ENCODE peak calls at places on chromosomes 1 and 21, in six cellular contexts. One of them, this sample, is unnamed.

GRCh38 chr1:78408830-78409229 is 81.9 kb upstream of the PTGFR start:
- DNase-seq in A549: no peak
- DNase-seq in K562: no peak
- DNase-seq in HepG2: no peak
- DNase-seq in GM12878: no peak
- DNase-seq in endothelial cell of umbilical vein: no peak
- DNase-seq in this sample: no peak

GRCh38 chr1:150009604-150010387 is 730 bp downstream of the OTUD7B start:
- DNase-seq in A549: peak
- DNase-seq in GM12878: no peak
- DNase-seq in HepG2: peak
- DNase-seq in endothelial cell of umbilical vein: peak
- DNase-seq in K562: peak
- DNase-seq in this sample: peak

GRCh38 chr1:151309851-151310323 is 17.3 kb downstream of the PI4KB start:
- DNase-seq in HepG2: no peak
- DNase-seq in A549: no peak
- DNase-seq in endothelial cell of umbilical vein: no peak
- DNase-seq in K562: no peak
- DNase-seq in GM12878: no peak
- DNase-seq in this sample: no peak

GRCh38 chr1:194028002-194028401 is 841.6 kb upstream of the B3GALT2 start:
- DNase-seq in HepG2: no peak
- DNase-seq in A549: no peak
- DNase-seq in K562: no peak
- DNase-seq in GM12878: no peak
- DNase-seq in endothelial cell of umbilical vein: no peak
- DNase-seq in this sample: no peak

GRCh38 chr1:67629370-67630075 is 55.5 kb upstream of the GADD45A start:
- DNase-seq in K562: no peak
- DNase-seq in endothelial cell of umbilical vein: peak
- DNase-seq in GM12878: no peak
- DNase-seq in A549: no peak
- DNase-seq in HepG2: no peak
- DNase-seq in this sample: no peak

GRCh38 chr1:39129514-39129913 is 75.0 kb upstream of the MACF1 start:
- DNase-seq in GM12878: no peak
- DNase-seq in K562: no peak
- DNase-seq in HepG2: no peak
- DNase-seq in A549: no peak
- DNase-seq in endothelial cell of umbilical vein: peak
- DNase-seq in this sample: peak

GRCh38 chr1:199549424-199549823 is 478.1 kb upstream of the NR5A2 start:
- DNase-seq in HepG2: no peak
- DNase-seq in GM12878: no peak
- DNase-seq in K562: no peak
- DNase-seq in A549: no peak
- DNase-seq in endothelial cell of umbilical vein: no peak
- DNase-seq in this sample: no peak

GRCh38 chr1:197632000-197632399 is 143.3 kb downstream of the DENND1B start:
- DNase-seq in A549: no peak
- DNase-seq in GM12878: no peak
- DNase-seq in endothelial cell of umbilical vein: no peak
- DNase-seq in HepG2: no peak
- DNase-seq in K562: no peak
- DNase-seq in this sample: no peak

GRCh38 chr1:8652607-8653046 is 164.8 kb downstream of the RERE start:
- DNase-seq in K562: no peak
- DNase-seq in GM12878: no peak
- DNase-seq in A549: no peak
- DNase-seq in endothelial cell of umbilical vein: no peak
- DNase-seq in HepG2: no peak
- DNase-seq in this sample: no peak

GRCh38 chr1:152111515-152111968 is 3.7 kb downstream of the TCHH start:
- DNase-seq in HepG2: no peak
- DNase-seq in A549: no peak
- DNase-seq in endothelial cell of umbilical vein: peak
- DNase-seq in K562: no peak
- DNase-seq in GM12878: no peak
- DNase-seq in this sample: no peak

GRCh38 chr1:81498370-81499184 is 302.2 kb upstream of the ADGRL2 start:
- DNase-seq in GM12878: no peak
- DNase-seq in HepG2: no peak
- DNase-seq in A549: no peak
- DNase-seq in K562: no peak
- DNase-seq in endothelial cell of umbilical vein: peak
- DNase-seq in this sample: no peak

GRCh38 chr21:33028759-33029511 is 3.2 kb downstream of the OLIG2 start:
- DNase-seq in endothelial cell of umbilical vein: no peak
- DNase-seq in K562: no peak
- DNase-seq in GM12878: no peak
- DNase-seq in A549: no peak
- DNase-seq in HepG2: no peak
- DNase-seq in this sample: no peak

GRCh38 chr1:44217809-44218410 is 4.6 kb downstream of the DMAP1 start:
- DNase-seq in K562: peak
- DNase-seq in GM12878: peak
- DNase-seq in endothelial cell of umbilical vein: peak
- DNase-seq in HepG2: peak
- DNase-seq in A549: peak
- DNase-seq in this sample: peak

GRCh38 chr1:53702287-53702805 is 36.6 kb downstream of the GLIS1 start:
- DNase-seq in K562: no peak
- DNase-seq in GM12878: no peak
- DNase-seq in HepG2: no peak
- DNase-seq in endothelial cell of umbilical vein: no peak
- DNase-seq in A549: no peak
- DNase-seq in this sample: no peak

GRCh38 chr1:180925471-180926051 is 12.9 kb downstream of the KIAA1614 start:
- DNase-seq in GM12878: no peak
- DNase-seq in K562: no peak
- DNase-seq in HepG2: peak
- DNase-seq in A549: no peak
- DNase-seq in endothelial cell of umbilical vein: no peak
- DNase-seq in this sample: no peak

GRCh38 chr1:55127827-55128343 is 87.3 kb downstream of the USP24 start:
- DNase-seq in endothelial cell of umbilical vein: peak
- DNase-seq in GM12878: peak
- DNase-seq in K562: no peak
- DNase-seq in A549: no peak
- DNase-seq in HepG2: no peak
- DNase-seq in this sample: peak

GRCh38 chr1:48680411-48681035 is 96.2 kb downstream of the BEND5 start:
- DNase-seq in HepG2: no peak
- DNase-seq in A549: no peak
- DNase-seq in endothelial cell of umbilical vein: no peak
- DNase-seq in K562: no peak
- DNase-seq in GM12878: no peak
- DNase-seq in this sample: peak

GRCh38 chr1:156376958-156377919 is 8.2 kb downstream of the RHBG start:
- DNase-seq in A549: no peak
- DNase-seq in HepG2: no peak
- DNase-seq in K562: no peak
- DNase-seq in GM12878: no peak
- DNase-seq in endothelial cell of umbilical vein: no peak
- DNase-seq in this sample: peak

GRCh38 chr1:177014325-177014724 is 150.2 kb downstream of the ASTN1 start:
- DNase-seq in endothelial cell of umbilical vein: no peak
- DNase-seq in GM12878: no peak
- DNase-seq in A549: no peak
- DNase-seq in K562: no peak
- DNase-seq in HepG2: no peak
- DNase-seq in this sample: no peak

GRCh38 chr1:223885614-223886013 is 39.9 kb upstream of the TP53BP2 start:
- DNase-seq in GM12878: no peak
- DNase-seq in HepG2: no peak
- DNase-seq in endothelial cell of umbilical vein: no peak
- DNase-seq in A549: no peak
- DNase-seq in K562: no peak
- DNase-seq in this sample: no peak

GRCh38 chr1:222167896-222168295 is 380.0 kb downstream of the HHIPL2 start:
- DNase-seq in HepG2: no peak
- DNase-seq in K562: no peak
- DNase-seq in endothelial cell of umbilical vein: no peak
- DNase-seq in A549: no peak
- DNase-seq in GM12878: no peak
- DNase-seq in this sample: no peak

GRCh38 chr21:34027727-34028461 is 45.5 kb upstream of the MRPS6 start:
- DNase-seq in K562: no peak
- DNase-seq in endothelial cell of umbilical vein: no peak
- DNase-seq in A549: no peak
- DNase-seq in GM12878: no peak
- DNase-seq in HepG2: no peak
- DNase-seq in this sample: no peak

GRCh38 chr1:203072002-203072607 is 13.7 kb downstream of the MYOG start:
- DNase-seq in K562: no peak
- DNase-seq in endothelial cell of umbilical vein: no peak
- DNase-seq in GM12878: no peak
- DNase-seq in HepG2: no peak
- DNase-seq in A549: no peak
- DNase-seq in this sample: no peak

GRCh38 chr1:4424254-4424653 is 230.2 kb upstream of the AJAP1 start:
- DNase-seq in A549: no peak
- DNase-seq in endothelial cell of umbilical vein: no peak
- DNase-seq in HepG2: no peak
- DNase-seq in GM12878: no peak
- DNase-seq in K562: no peak
- DNase-seq in this sample: no peak

GRCh38 chr1:201226859-201227488 is 36.4 kb downstream of the IGFN1 start:
- DNase-seq in HepG2: no peak
- DNase-seq in GM12878: no peak
- DNase-seq in K562: no peak
- DNase-seq in A549: no peak
- DNase-seq in endothelial cell of umbilical vein: no peak
- DNase-seq in this sample: no peak

DNA sequence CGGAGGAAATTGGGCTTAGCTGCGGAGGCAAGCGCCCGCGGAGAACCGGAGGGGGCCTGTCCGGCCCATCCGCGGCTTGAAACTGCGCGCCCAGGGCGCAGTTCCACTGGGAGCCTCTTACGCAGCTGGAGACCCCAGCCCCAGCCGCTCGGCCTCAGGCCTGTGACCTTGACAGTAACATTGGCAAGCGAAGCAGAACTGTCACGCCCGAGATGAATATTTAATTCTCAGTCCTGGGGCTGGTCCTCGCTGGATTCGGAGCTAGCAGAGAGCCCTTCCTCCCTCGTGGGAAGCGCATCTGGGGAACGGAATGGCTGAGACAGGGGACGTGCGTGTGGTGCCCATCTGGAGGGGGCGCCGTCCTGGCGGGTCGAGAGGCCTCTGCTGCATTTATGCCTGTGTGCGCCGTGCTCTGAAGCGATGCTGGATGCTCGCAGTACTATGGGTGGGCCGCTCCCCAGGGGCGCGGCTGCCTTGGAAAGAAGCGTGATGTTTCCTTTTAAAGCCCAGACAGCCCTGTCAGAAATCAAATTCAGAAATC is 951 bp downstream of the SLC6A17 start:
- DNase-seq in endothelial cell of umbilical vein: no peak
- DNase-seq in A549: no peak
- DNase-seq in HepG2: no peak
- DNase-seq in K562: no peak
- DNase-seq in GM12878: no peak
- DNase-seq in this sample: no peak
- H3K4me3 ChIP-seq in endothelial cell of umbilical vein: no peak
- H3K4me3 ChIP-seq in A549: peak
- H3K4me3 ChIP-seq in HepG2: no peak
- H3K4me3 ChIP-seq in K562: no peak
- H3K4me3 ChIP-seq in GM12878: no peak
- H3K4me3 ChIP-seq in this sample: no peak

GRCh38 chr21:18725653-18726052 is 322.1 kb upstream of the TMPRSS15 start:
- DNase-seq in A549: no peak
- DNase-seq in K562: no peak
- DNase-seq in HepG2: no peak
- DNase-seq in endothelial cell of umbilical vein: no peak
- DNase-seq in GM12878: no peak
- DNase-seq in this sample: peak
- TF ChIP-seq MYC in A549: no peak
- TF ChIP-seq MYC in K562: no peak
- TF ChIP-seq MYC in HepG2: no peak
- TF ChIP-seq MYC in endothelial cell of umbilical vein: no peak
- TF ChIP-seq MYC in GM12878: no peak
- TF ChIP-seq MYC in this sample: no peak

GRCh38 chr1:236084386-236084730 is 19.5 kb upstream of the NID1 start:
- DNase-seq in GM12878: no peak
- DNase-seq in HepG2: no peak
- DNase-seq in A549: no peak
- DNase-seq in endothelial cell of umbilical vein: no peak
- DNase-seq in K562: no peak
- DNase-seq in this sample: no peak

GRCh38 chr1:236085545-236086159 is 20.8 kb upstream of the NID1 start:
- DNase-seq in GM12878: no peak
- DNase-seq in HepG2: no peak
- DNase-seq in K562: no peak
- DNase-seq in A549: no peak
- DNase-seq in endothelial cell of umbilical vein: no peak
- DNase-seq in this sample: no peak

GRCh38 chr1:236082511-236082910 is 17.6 kb upstream of the NID1 start:
- DNase-seq in GM12878: no peak
- DNase-seq in K562: no peak
- DNase-seq in endothelial cell of umbilical vein: no peak
- DNase-seq in HepG2: no peak
- DNase-seq in A549: no peak
- DNase-seq in this sample: no peak

GRCh38 chr1:236081546-236082227 is 16.8 kb upstream of the NID1 start:
- DNase-seq in endothelial cell of umbilical vein: no peak
- DNase-seq in A549: no peak
- DNase-seq in HepG2: no peak
- DNase-seq in GM12878: no peak
- DNase-seq in K562: no peak
- DNase-seq in this sample: no peak

GRCh38 chr1:236083650-236084385 is 18.9 kb upstream of the NID1 start:
- DNase-seq in endothelial cell of umbilical vein: no peak
- DNase-seq in GM12878: no peak
- DNase-seq in K562: no peak
- DNase-seq in A549: no peak
- DNase-seq in HepG2: no peak
- DNase-seq in this sample: no peak
- H3K4me3 ChIP-seq in endothelial cell of umbilical vein: no peak
- H3K4me3 ChIP-seq in GM12878: no peak
- H3K4me3 ChIP-seq in K562: no peak
- H3K4me3 ChIP-seq in A549: no peak
- H3K4me3 ChIP-seq in HepG2: no peak
- H3K4me3 ChIP-seq in this sample: no peak

GRCh38 chr1:225431081-225431863 is 3.4 kb upstream of the LBR start:
- DNase-seq in GM12878: no peak
- DNase-seq in HepG2: no peak
- DNase-seq in A549: no peak
- DNase-seq in endothelial cell of umbilical vein: no peak
- DNase-seq in K562: no peak
- DNase-seq in this sample: no peak

GRCh38 chr1:225427249-225428065 is at the start of gene LBR:
- DNase-seq in HepG2: no peak
- DNase-seq in A549: no peak
- DNase-seq in K562: no peak
- DNase-seq in GM12878: no peak
- DNase-seq in endothelial cell of umbilical vein: no peak
- DNase-seq in this sample: no peak

GRCh38 chr1:225428879-225429455 is 1.1 kb upstream of the LBR start:
- DNase-seq in A549: no peak
- DNase-seq in GM12878: peak
- DNase-seq in HepG2: no peak
- DNase-seq in K562: no peak
- DNase-seq in endothelial cell of umbilical vein: no peak
- DNase-seq in this sample: peak

GRCh38 chr1:225428066-225428878 is 434 bp upstream of the LBR start:
- DNase-seq in endothelial cell of umbilical vein: peak
- DNase-seq in K562: peak
- DNase-seq in HepG2: peak
- DNase-seq in A549: peak
- DNase-seq in GM12878: peak
- DNase-seq in this sample: peak

GRCh38 chr1:225430301-225430700 is 2.5 kb upstream of the LBR start:
- DNase-seq in GM12878: no peak
- DNase-seq in endothelial cell of umbilical vein: peak
- DNase-seq in K562: no peak
- DNase-seq in A549: no peak
- DNase-seq in HepG2: no peak
- DNase-seq in this sample: no peak
- TF ChIP-seq MYC in GM12878: no peak
- TF ChIP-seq MYC in endothelial cell of umbilical vein: no peak
- TF ChIP-seq MYC in K562: no peak
- TF ChIP-seq MYC in A549: no peak
- TF ChIP-seq MYC in HepG2: no peak
- TF ChIP-seq MYC in this sample: no peak